ENCODE peak calls at places on chromosomes 12 and 14, in five cellular contexts. One of them, this sample, is unnamed.

GRCh38 chr14:64632056-64632455 is 72.2 kb upstream of the PLEKHG3 start:
- DNase-seq in stimulated activated CD4-positive, alpha-beta T cell treated with anti-CD3 and anti-CD28 coated beads, Interleukin-2, amount 100 ng/mL, for 24 hours: no peak
- DNase-seq in B cell: no peak
- DNase-seq in tibial artery: no peak
- DNase-seq in mesothelial cell of epicardium: no peak
- DNase-seq in this sample: no peak

GRCh38 chr12:32397703-32398102 is 1.7 kb upstream of the FGD4 start:
- DNase-seq in tibial artery: no peak
- DNase-seq in mesothelial cell of epicardium: no peak
- DNase-seq in B cell: no peak
- DNase-seq in stimulated activated CD4-positive, alpha-beta T cell treated with anti-CD3 and anti-CD28 coated beads, Interleukin-2, amount 100 ng/mL, for 24 hours: no peak
- DNase-seq in this sample: no peak

GRCh38 chr12:23108957-23109356 is 484.0 kb downstream of the ETNK1 start:
- DNase-seq in mesothelial cell of epicardium: no peak
- DNase-seq in stimulated activated CD4-positive, alpha-beta T cell treated with anti-CD3 and anti-CD28 coated beads, Interleukin-2, amount 100 ng/mL, for 24 hours: no peak
- DNase-seq in B cell: no peak
- DNase-seq in tibial artery: no peak
- DNase-seq in this sample: no peak

GRCh38 chr14:57748279-57748678 is 117.6 kb downstream of the SLC35F4 start:
- DNase-seq in mesothelial cell of epicardium: no peak
- DNase-seq in stimulated activated CD4-positive, alpha-beta T cell treated with anti-CD3 and anti-CD28 coated beads, Interleukin-2, amount 100 ng/mL, for 24 hours: no peak
- DNase-seq in B cell: no peak
- DNase-seq in tibial artery: no peak
- DNase-seq in this sample: no peak

GRCh38 chr14:96105921-96106441 is 66.8 kb downstream of the C14orf132 start:
- DNase-seq in tibial artery: no peak
- DNase-seq in B cell: no peak
- DNase-seq in mesothelial cell of epicardium: no peak
- DNase-seq in stimulated activated CD4-positive, alpha-beta T cell treated with anti-CD3 and anti-CD28 coated beads, Interleukin-2, amount 100 ng/mL, for 24 hours: no peak
- DNase-seq in this sample: no peak

GRCh38 chr12:76711241-76711640 is 52.7 kb upstream of the ZDHHC17 start:
- DNase-seq in B cell: no peak
- DNase-seq in mesothelial cell of epicardium: no peak
- DNase-seq in tibial artery: no peak
- DNase-seq in stimulated activated CD4-positive, alpha-beta T cell treated with anti-CD3 and anti-CD28 coated beads, Interleukin-2, amount 100 ng/mL, for 24 hours: no peak
- DNase-seq in this sample: no peak

GRCh38 chr12:2693204-2693860 is 101.4 kb upstream of the FKBP4 start:
- DNase-seq in B cell: no peak
- DNase-seq in stimulated activated CD4-positive, alpha-beta T cell treated with anti-CD3 and anti-CD28 coated beads, Interleukin-2, amount 100 ng/mL, for 24 hours: no peak
- DNase-seq in tibial artery: no peak
- DNase-seq in mesothelial cell of epicardium: no peak
- DNase-seq in this sample: no peak

GRCh38 chr12:48331389-48331788 is 19.3 kb downstream of the ZNF641 start:
- DNase-seq in mesothelial cell of epicardium: no peak
- DNase-seq in stimulated activated CD4-positive, alpha-beta T cell treated with anti-CD3 and anti-CD28 coated beads, Interleukin-2, amount 100 ng/mL, for 24 hours: no peak
- DNase-seq in tibial artery: no peak
- DNase-seq in B cell: no peak
- DNase-seq in this sample: no peak

This sample was measured in SIG-M5.